ENCODE peak calls at places on chromosomes 7 and 10, in five cellular contexts. One of them, this sample, is unnamed.

GRCh38 chr10:77398986-77399755 is 238.4 kb downstream of the KCNMA1 start:
- DNase-seq in PC-3: no peak
- DNase-seq in brain microvascular endothelial cell: no peak
- DNase-seq in right cardiac atrium: no peak
- DNase-seq in spleen: no peak
- DNase-seq in this sample: no peak

GRCh38 chr7:152050547-152050971 is 25.1 kb downstream of the GALNT11 start:
- DNase-seq in PC-3: no peak
- DNase-seq in brain microvascular endothelial cell: no peak
- DNase-seq in right cardiac atrium: peak; percentile 61
- DNase-seq in spleen: no peak
- DNase-seq in this sample: no peak

GRCh38 chr10:52265131-52265926 is 48.8 kb upstream of the DKK1 start:
- DNase-seq in PC-3: no peak
- DNase-seq in brain microvascular endothelial cell: no peak
- DNase-seq in right cardiac atrium: no peak
- DNase-seq in spleen: no peak
- DNase-seq in this sample: no peak

GRCh38 chr10:91549296-91549695 is 83.6 kb downstream of the PPP1R3C start:
- DNase-seq in PC-3: peak; percentile 41
- DNase-seq in brain microvascular endothelial cell: no peak
- DNase-seq in right cardiac atrium: no peak
- DNase-seq in spleen: no peak
- DNase-seq in this sample: no peak

GRCh38 chr10:74186678-74187077 is 35.7 kb downstream of the ADK start:
- DNase-seq in PC-3: peak; percentile 83
- DNase-seq in brain microvascular endothelial cell: no peak
- DNase-seq in right cardiac atrium: no peak
- DNase-seq in spleen: no peak
- DNase-seq in this sample: no peak

GRCh38 chr10:25061711-25062455 is 45.5 kb downstream of the THNSL1 start:
- DNase-seq in PC-3: peak; percentile 24
- DNase-seq in brain microvascular endothelial cell: no peak
- DNase-seq in right cardiac atrium: no peak
- DNase-seq in spleen: no peak
- DNase-seq in this sample: no peak

GRCh38 chr7:7266257-7266656 is 83.9 kb downstream of the C1GALT1 start:
- DNase-seq in PC-3: no peak
- DNase-seq in brain microvascular endothelial cell: no peak
- DNase-seq in right cardiac atrium: no peak
- DNase-seq in spleen: no peak
- DNase-seq in this sample: no peak

GRCh38 chr10:76086571-76087260 is 655.3 kb downstream of the LRMDA start:
- DNase-seq in PC-3: peak; percentile 98
- DNase-seq in brain microvascular endothelial cell: peak; percentile 65
- DNase-seq in right cardiac atrium: no peak
- DNase-seq in spleen: no peak
- DNase-seq in this sample: peak; percentile 29

GRCh38 chr7:137001478-137001877 is 133.0 kb downstream of the CHRM2 start:
- DNase-seq in PC-3: no peak
- DNase-seq in brain microvascular endothelial cell: no peak
- DNase-seq in right cardiac atrium: no peak
- DNase-seq in spleen: no peak
- DNase-seq in this sample: no peak

GRCh38 chr10:30887839-30888238 is 143.8 kb downstream of the ZNF438 start:
- DNase-seq in PC-3: no peak
- DNase-seq in brain microvascular endothelial cell: no peak
- DNase-seq in right cardiac atrium: no peak
- DNase-seq in spleen: no peak
- DNase-seq in this sample: no peak

GRCh38 chr7:125391921-125392320 is 462.3 kb upstream of the POT1 start:
- DNase-seq in PC-3: peak; percentile 44
- DNase-seq in brain microvascular endothelial cell: no peak
- DNase-seq in right cardiac atrium: no peak
- DNase-seq in spleen: no peak
- DNase-seq in this sample: no peak

GRCh38 chr10:24150853-24151252 is 58.1 kb upstream of the KIAA1217 start:
- DNase-seq in PC-3: no peak
- DNase-seq in brain microvascular endothelial cell: no peak
- DNase-seq in right cardiac atrium: no peak
- DNase-seq in spleen: no peak
- DNase-seq in this sample: no peak

GRCh38 chr10:4147214-4147613 is 362.2 kb upstream of the KLF6 start:
- DNase-seq in PC-3: no peak
- DNase-seq in brain microvascular endothelial cell: no peak
- DNase-seq in right cardiac atrium: no peak
- DNase-seq in spleen: no peak
- DNase-seq in this sample: no peak

GRCh38 chr7:153190452-153190851 is 430.9 kb downstream of the ACTR3B start:
- DNase-seq in PC-3: no peak
- DNase-seq in brain microvascular endothelial cell: no peak
- DNase-seq in right cardiac atrium: no peak
- DNase-seq in spleen: no peak
- DNase-seq in this sample: no peak

GRCh38 chr7:91348686-91349085 is 84.5 kb downstream of the FZD1 start:
- DNase-seq in PC-3: no peak
- DNase-seq in brain microvascular endothelial cell: peak; percentile 54
- DNase-seq in right cardiac atrium: no peak
- DNase-seq in spleen: no peak
- DNase-seq in this sample: peak; percentile 4

GRCh38 chr10:132637477-132638129 is 100.0 kb downstream of the INPP5A start:
- DNase-seq in PC-3: peak; percentile 76
- DNase-seq in brain microvascular endothelial cell: peak; percentile 47
- DNase-seq in right cardiac atrium: no peak
- DNase-seq in spleen: peak; percentile 61
- DNase-seq in this sample: peak; percentile 80

GRCh38 chr10:118522791-118523498 is 72.5 kb downstream of the PRLHR start:
- DNase-seq in PC-3: peak; percentile 93
- DNase-seq in brain microvascular endothelial cell: peak; percentile 12
- DNase-seq in right cardiac atrium: no peak
- DNase-seq in spleen: no peak
- DNase-seq in this sample: peak; percentile 67

GRCh38 chr10:49751636-49752510 is 10.2 kb downstream of the OGDHL start:
- DNase-seq in PC-3: no peak
- DNase-seq in brain microvascular endothelial cell: no peak
- DNase-seq in right cardiac atrium: no peak
- DNase-seq in spleen: peak; percentile 61
- DNase-seq in this sample: no peak

GRCh38 chr7:143936087-143937009 is 1.3 kb downstream of the OR2F2 start:
- DNase-seq in PC-3: no peak
- DNase-seq in brain microvascular endothelial cell: peak; percentile 92
- DNase-seq in right cardiac atrium: no peak
- DNase-seq in spleen: no peak
- DNase-seq in this sample: peak; percentile 63

GRCh38 chr7:18212788-18213187 is 185.1 kb upstream of the PRPS1L1 start:
- DNase-seq in PC-3: no peak
- DNase-seq in brain microvascular endothelial cell: no peak
- DNase-seq in right cardiac atrium: no peak
- DNase-seq in spleen: no peak
- DNase-seq in this sample: peak; percentile 81

GRCh38 chr7:120799813-120800483 is 58.0 kb downstream of the TSPAN12 start:
- DNase-seq in PC-3: no peak
- DNase-seq in brain microvascular endothelial cell: no peak
- DNase-seq in right cardiac atrium: no peak
- DNase-seq in spleen: no peak
- DNase-seq in this sample: no peak

GRCh38 chr10:34996843-34997242 is 93.3 kb downstream of the CUL2 start:
- DNase-seq in PC-3: no peak
- DNase-seq in brain microvascular endothelial cell: peak; percentile 57
- DNase-seq in right cardiac atrium: peak; percentile 52
- DNase-seq in spleen: no peak
- DNase-seq in this sample: peak; percentile 73

GRCh38 chr10:44056206-44056605 is 328.7 kb downstream of the CXCL12 start:
- DNase-seq in PC-3: no peak
- DNase-seq in brain microvascular endothelial cell: no peak
- DNase-seq in right cardiac atrium: no peak
- DNase-seq in spleen: no peak
- DNase-seq in this sample: no peak

GRCh38 chr7:70647801-70648491 is 484.0 kb upstream of the GALNT17 start:
- DNase-seq in PC-3: no peak
- DNase-seq in brain microvascular endothelial cell: peak; percentile 57
- DNase-seq in right cardiac atrium: no peak
- DNase-seq in spleen: no peak
- DNase-seq in this sample: no peak

GRCh38 chr10:20714979-20715378 is 182.1 kb downstream of the NEBL start:
- DNase-seq in PC-3: no peak
- DNase-seq in brain microvascular endothelial cell: no peak
- DNase-seq in right cardiac atrium: no peak
- DNase-seq in spleen: no peak
- DNase-seq in this sample: no peak

GRCh38 chr7:20201380-20201779 is 15.8 kb downstream of the MACC1 start:
- DNase-seq in PC-3: peak; percentile 13
- DNase-seq in brain microvascular endothelial cell: no peak
- DNase-seq in right cardiac atrium: no peak
- DNase-seq in spleen: peak; percentile 65
- DNase-seq in this sample: no peak

DNA sequence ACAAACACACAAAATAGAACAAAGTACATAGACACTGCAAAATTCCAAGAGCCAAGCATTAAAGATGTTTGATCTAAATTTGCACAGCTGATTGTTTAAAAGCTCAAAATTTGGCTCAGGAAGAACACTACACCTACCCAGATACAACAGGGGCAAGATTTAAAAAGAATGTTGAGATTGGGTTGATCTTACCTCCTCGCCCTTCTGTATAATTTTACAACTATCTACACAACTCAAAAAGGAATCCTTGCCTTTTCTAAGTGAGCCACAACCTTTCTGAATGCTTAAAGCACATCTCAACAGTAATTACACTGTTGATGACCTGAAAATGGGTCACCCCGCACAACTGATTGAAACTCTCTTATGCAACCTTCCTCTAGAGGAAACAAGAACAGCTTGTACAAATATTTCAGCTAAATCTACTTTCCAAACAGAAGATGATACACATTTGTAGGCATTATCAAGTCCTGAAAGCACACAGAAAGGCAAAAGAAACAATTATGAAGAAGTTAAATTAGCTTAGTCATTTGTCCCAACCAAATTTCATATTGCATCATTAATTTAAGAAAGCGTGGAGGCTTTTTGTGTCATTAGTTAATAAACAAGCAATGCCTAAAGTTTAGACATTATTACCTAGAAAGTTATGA is 75.5 kb downstream of the UBE2H start:
- DNase-seq in PC-3: no peak
- DNase-seq in brain microvascular endothelial cell: no peak
- DNase-seq in right cardiac atrium: no peak
- DNase-seq in spleen: no peak
- DNase-seq in this sample: no peak
- H3K4me3 ChIP-seq in PC-3: no peak overlapping the region
- H3K4me3 ChIP-seq in brain microvascular endothelial cell: no peak overlapping the region
- H3K4me3 ChIP-seq in right cardiac atrium: no peak overlapping the region
- H3K4me3 ChIP-seq in spleen: no peak overlapping the region
- H3K4me3 ChIP-seq in this sample: no peak overlapping the region

GRCh38 chr10:59655309-59655708 is 54.3 kb downstream of the SLC16A9 start:
- DNase-seq in PC-3: peak; percentile 62
- DNase-seq in brain microvascular endothelial cell: no peak
- DNase-seq in right cardiac atrium: no peak
- DNase-seq in spleen: no peak
- DNase-seq in this sample: peak; percentile 21

GRCh38 chr10:59649606-59650346 is 59.9 kb downstream of the SLC16A9 start:
- DNase-seq in PC-3: no peak
- DNase-seq in brain microvascular endothelial cell: no peak
- DNase-seq in right cardiac atrium: no peak
- DNase-seq in spleen: no peak
- DNase-seq in this sample: no peak

GRCh38 chr10:59651902-59652301 is 57.7 kb downstream of the SLC16A9 start:
- DNase-seq in PC-3: no peak
- DNase-seq in brain microvascular endothelial cell: no peak
- DNase-seq in right cardiac atrium: no peak
- DNase-seq in spleen: no peak
- DNase-seq in this sample: no peak

GRCh38 chr10:59657724-59658123 is 51.9 kb downstream of the SLC16A9 start:
- DNase-seq in PC-3: peak; percentile 15
- DNase-seq in brain microvascular endothelial cell: no peak
- DNase-seq in right cardiac atrium: no peak
- DNase-seq in spleen: no peak
- DNase-seq in this sample: no peak

DNA sequence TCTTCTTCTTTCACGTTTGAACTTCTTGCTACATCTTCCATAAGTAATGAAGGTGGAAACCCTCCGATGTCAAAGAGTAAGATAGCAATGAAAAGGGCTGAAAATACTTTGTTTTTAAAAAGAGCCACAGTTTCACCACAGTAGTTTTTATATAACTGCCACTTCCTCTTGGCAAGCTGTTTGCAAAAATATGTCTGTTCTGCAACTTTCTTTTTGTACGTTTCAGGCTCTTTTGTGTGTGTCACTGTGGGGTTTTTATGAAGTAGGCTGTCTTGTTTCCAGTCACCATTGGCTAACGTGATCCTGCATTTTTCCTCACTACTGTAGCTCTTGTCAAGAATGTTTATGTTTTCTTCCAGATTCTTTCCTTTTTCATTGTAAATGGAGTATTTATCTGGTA is 55.6 kb downstream of the SLC16A9 start:
- DNase-seq in PC-3: no peak
- DNase-seq in brain microvascular endothelial cell: no peak
- DNase-seq in right cardiac atrium: no peak
- DNase-seq in spleen: no peak
- DNase-seq in this sample: no peak
- H3K4me3 ChIP-seq in PC-3: no peak overlapping the region
- H3K4me3 ChIP-seq in brain microvascular endothelial cell: no peak overlapping the region
- H3K4me3 ChIP-seq in right cardiac atrium: no peak overlapping the region
- H3K4me3 ChIP-seq in spleen: no peak overlapping the region
- H3K4me3 ChIP-seq in this sample: no peak overlapping the region

GRCh38 chr10:61452229-61452651 is 941 bp downstream of the TMEM26 start:
- DNase-seq in PC-3: no peak
- DNase-seq in brain microvascular endothelial cell: no peak
- DNase-seq in right cardiac atrium: no peak
- DNase-seq in spleen: peak; percentile 75
- DNase-seq in this sample: no peak
- H3K4me3 ChIP-seq in PC-3: no peak overlapping the region
- H3K4me3 ChIP-seq in brain microvascular endothelial cell: peak overlapping the region; percentile 80
- H3K4me3 ChIP-seq in right cardiac atrium: peak overlapping the region; percentile 15
- H3K4me3 ChIP-seq in spleen: peak overlapping the region; percentile 41
- H3K4me3 ChIP-seq in this sample: peak overlapping the region; percentile 84

DNA sequence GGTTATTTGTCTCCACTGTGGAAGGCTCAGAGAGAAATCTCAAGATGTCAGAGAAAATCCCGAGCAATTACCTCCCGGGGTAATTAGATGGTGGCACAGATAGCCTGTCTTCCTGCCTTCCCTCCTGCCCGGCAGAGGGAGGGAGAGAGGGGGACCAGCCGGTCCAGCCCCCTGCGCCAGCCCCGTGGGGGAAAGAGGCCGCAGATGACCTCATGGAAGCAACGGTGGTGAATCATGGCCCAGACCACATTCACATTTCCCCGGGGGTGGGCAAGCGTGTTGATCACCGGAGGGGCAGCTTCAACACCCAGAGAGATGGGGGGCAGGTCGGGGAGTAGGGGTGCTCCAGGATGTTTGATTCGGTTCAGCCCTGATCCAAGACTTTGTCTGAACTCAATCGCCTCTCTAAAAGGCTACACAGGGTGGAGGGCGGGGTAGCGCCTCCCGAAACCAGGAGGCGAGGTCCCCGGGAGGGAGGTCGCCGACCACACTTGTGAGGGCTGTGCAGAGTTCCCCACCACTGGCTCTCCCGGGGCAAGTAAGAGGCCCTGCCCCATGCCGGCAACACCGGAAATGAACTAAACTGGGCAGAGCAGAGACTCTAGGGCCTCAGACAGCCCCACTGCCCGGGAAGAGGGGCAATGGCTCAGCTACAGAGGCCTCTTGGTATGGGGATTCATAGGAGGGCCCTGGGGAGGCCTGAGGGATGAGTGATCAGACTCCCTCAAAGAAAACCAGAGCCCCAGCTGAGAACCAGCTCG is 89.1 kb upstream of the MYL10 start:
- DNase-seq in PC-3: no peak
- DNase-seq in brain microvascular endothelial cell: peak; percentile 46
- DNase-seq in right cardiac atrium: peak; percentile 50
- DNase-seq in spleen: no peak
- DNase-seq in this sample: peak; percentile 65
- H3K4me3 ChIP-seq in PC-3: no peak overlapping the region
- H3K4me3 ChIP-seq in brain microvascular endothelial cell: no peak overlapping the region
- H3K4me3 ChIP-seq in right cardiac atrium: no peak overlapping the region
- H3K4me3 ChIP-seq in spleen: no peak overlapping the region
- H3K4me3 ChIP-seq in this sample: no peak overlapping the region

This sample was measured in foreskin fibroblast.